ENCODE peak calls at places on chromosome 10, in seven cellular contexts. One of them, this sample, is unnamed.

GRCh38 chr10:58740620-58741369 is 228.1 kb downstream of the BICC1 start:
- DNase-seq in body of pancreas: no peak
- DNase-seq in cardiac muscle cell: no peak
- DNase-seq in pancreas: no peak
- DNase-seq in AG04450: no peak
- DNase-seq in neural progenitor cell: no peak
- DNase-seq in CD8-positive, alpha-beta memory T cell: no peak
- DNase-seq in this sample: no peak

GRCh38 chr10:31952066-31952465 is 23.4 kb upstream of the ARHGAP12 start:
- DNase-seq in AG04450: no peak
- DNase-seq in CD8-positive, alpha-beta memory T cell: no peak
- DNase-seq in pancreas: no peak
- DNase-seq in neural progenitor cell: no peak
- DNase-seq in body of pancreas: no peak
- DNase-seq in cardiac muscle cell: no peak
- DNase-seq in this sample: no peak

GRCh38 chr10:104906112-104906511 is 265.0 kb downstream of the SORCS3 start:
- DNase-seq in AG04450: no peak
- DNase-seq in pancreas: no peak
- DNase-seq in CD8-positive, alpha-beta memory T cell: no peak
- DNase-seq in body of pancreas: no peak
- DNase-seq in neural progenitor cell: no peak
- DNase-seq in cardiac muscle cell: no peak
- DNase-seq in this sample: no peak

GRCh38 chr10:88190540-88191213 is 327.3 kb downstream of the PTEN start:
- DNase-seq in AG04450: no peak
- DNase-seq in body of pancreas: no peak
- DNase-seq in CD8-positive, alpha-beta memory T cell: no peak
- DNase-seq in neural progenitor cell: no peak
- DNase-seq in cardiac muscle cell: no peak
- DNase-seq in pancreas: no peak
- DNase-seq in this sample: no peak

GRCh38 chr10:131703941-131704340 is 196.9 kb upstream of the PPP2R2D start:
- DNase-seq in AG04450: no peak
- DNase-seq in CD8-positive, alpha-beta memory T cell: peak
- DNase-seq in body of pancreas: no peak
- DNase-seq in pancreas: no peak
- DNase-seq in neural progenitor cell: no peak
- DNase-seq in cardiac muscle cell: no peak
- DNase-seq in this sample: no peak

GRCh38 chr10:117980216-117980615 is 66.5 kb downstream of the RAB11FIP2 start:
- DNase-seq in neural progenitor cell: no peak
- DNase-seq in cardiac muscle cell: no peak
- DNase-seq in pancreas: no peak
- DNase-seq in CD8-positive, alpha-beta memory T cell: no peak
- DNase-seq in body of pancreas: no peak
- DNase-seq in AG04450: peak
- DNase-seq in this sample: no peak

GRCh38 chr10:82742478-82742877 is 867.5 kb downstream of the NRG3 start:
- DNase-seq in neural progenitor cell: no peak
- DNase-seq in cardiac muscle cell: no peak
- DNase-seq in AG04450: no peak
- DNase-seq in body of pancreas: no peak
- DNase-seq in CD8-positive, alpha-beta memory T cell: no peak
- DNase-seq in pancreas: no peak
- DNase-seq in this sample: no peak

GRCh38 chr10:77240042-77240619 is 397.5 kb downstream of the KCNMA1 start:
- DNase-seq in AG04450: no peak
- DNase-seq in neural progenitor cell: no peak
- DNase-seq in cardiac muscle cell: no peak
- DNase-seq in CD8-positive, alpha-beta memory T cell: no peak
- DNase-seq in body of pancreas: no peak
- DNase-seq in pancreas: no peak
- DNase-seq in this sample: no peak

GRCh38 chr10:99340650-99341049 is 11.5 kb downstream of the CNNM1 start:
- DNase-seq in AG04450: no peak
- DNase-seq in cardiac muscle cell: no peak
- DNase-seq in pancreas: no peak
- DNase-seq in body of pancreas: no peak
- DNase-seq in neural progenitor cell: no peak
- DNase-seq in CD8-positive, alpha-beta memory T cell: no peak
- DNase-seq in this sample: no peak

GRCh38 chr10:69224862-69225657 is 4.9 kb downstream of the HKDC1 start:
- DNase-seq in CD8-positive, alpha-beta memory T cell: no peak
- DNase-seq in cardiac muscle cell: no peak
- DNase-seq in body of pancreas: no peak
- DNase-seq in pancreas: no peak
- DNase-seq in neural progenitor cell: no peak
- DNase-seq in AG04450: no peak
- DNase-seq in this sample: no peak

GRCh38 chr10:71765907-71766716 is 7.2 kb downstream of the VSIR start:
- DNase-seq in CD8-positive, alpha-beta memory T cell: no peak
- DNase-seq in pancreas: no peak
- DNase-seq in body of pancreas: no peak
- DNase-seq in neural progenitor cell: no peak
- DNase-seq in AG04450: no peak
- DNase-seq in cardiac muscle cell: no peak
- DNase-seq in this sample: no peak

GRCh38 chr10:14573666-14574261 is 200.9 kb downstream of the FAM107B start:
- DNase-seq in AG04450: no peak
- DNase-seq in CD8-positive, alpha-beta memory T cell: no peak
- DNase-seq in cardiac muscle cell: no peak
- DNase-seq in body of pancreas: no peak
- DNase-seq in pancreas: no peak
- DNase-seq in neural progenitor cell: no peak
- DNase-seq in this sample: no peak

GRCh38 chr10:14583252-14583651 is 191.4 kb downstream of the FAM107B start:
- DNase-seq in body of pancreas: no peak
- DNase-seq in cardiac muscle cell: no peak
- DNase-seq in neural progenitor cell: no peak
- DNase-seq in AG04450: no peak
- DNase-seq in CD8-positive, alpha-beta memory T cell: peak
- DNase-seq in pancreas: no peak
- DNase-seq in this sample: peak

GRCh38 chr10:88172159-88172558 is 308.7 kb downstream of the PTEN start:
- DNase-seq in CD8-positive, alpha-beta memory T cell: no peak
- DNase-seq in AG04450: no peak
- DNase-seq in body of pancreas: no peak
- DNase-seq in cardiac muscle cell: no peak
- DNase-seq in neural progenitor cell: no peak
- DNase-seq in pancreas: no peak
- DNase-seq in this sample: no peak

GRCh38 chr10:132002004-132002403 is 20.3 kb upstream of the BNIP3 start:
- DNase-seq in body of pancreas: no peak
- DNase-seq in cardiac muscle cell: no peak
- DNase-seq in AG04450: no peak
- DNase-seq in CD8-positive, alpha-beta memory T cell: no peak
- DNase-seq in neural progenitor cell: no peak
- DNase-seq in pancreas: no peak
- DNase-seq in this sample: no peak

GRCh38 chr10:7667262-7668141 is 736 bp upstream of the ITIH5 start:
- DNase-seq in CD8-positive, alpha-beta memory T cell: no peak
- DNase-seq in AG04450: no peak
- DNase-seq in cardiac muscle cell: peak
- DNase-seq in pancreas: no peak
- DNase-seq in neural progenitor cell: peak
- DNase-seq in body of pancreas: no peak
- DNase-seq in this sample: peak

GRCh38 chr10:59872892-59873463 is 33.4 kb downstream of the CCDC6 start:
- DNase-seq in pancreas: peak
- DNase-seq in neural progenitor cell: no peak
- DNase-seq in cardiac muscle cell: peak
- DNase-seq in AG04450: peak
- DNase-seq in CD8-positive, alpha-beta memory T cell: no peak
- DNase-seq in body of pancreas: peak
- DNase-seq in this sample: peak

GRCh38 chr10:133143200-133143533 is 16.9 kb upstream of the KNDC1 start:
- DNase-seq in body of pancreas: no peak
- DNase-seq in cardiac muscle cell: no peak
- DNase-seq in neural progenitor cell: no peak
- DNase-seq in CD8-positive, alpha-beta memory T cell: no peak
- DNase-seq in AG04450: no peak
- DNase-seq in pancreas: no peak
- DNase-seq in this sample: no peak

GRCh38 chr10:66784796-66785195 is 141.0 kb upstream of the LRRTM3 start:
- DNase-seq in cardiac muscle cell: no peak
- DNase-seq in body of pancreas: no peak
- DNase-seq in AG04450: no peak
- DNase-seq in CD8-positive, alpha-beta memory T cell: no peak
- DNase-seq in neural progenitor cell: no peak
- DNase-seq in pancreas: no peak
- DNase-seq in this sample: no peak

GRCh38 chr10:66833023-66833422 is 92.8 kb upstream of the LRRTM3 start:
- DNase-seq in AG04450: no peak
- DNase-seq in body of pancreas: no peak
- DNase-seq in neural progenitor cell: no peak
- DNase-seq in cardiac muscle cell: no peak
- DNase-seq in CD8-positive, alpha-beta memory T cell: no peak
- DNase-seq in pancreas: no peak
- DNase-seq in this sample: no peak

GRCh38 chr10:6958723-6959122 is 378.6 kb upstream of the PRKCQ start:
- DNase-seq in neural progenitor cell: no peak
- DNase-seq in cardiac muscle cell: no peak
- DNase-seq in CD8-positive, alpha-beta memory T cell: no peak
- DNase-seq in pancreas: no peak
- DNase-seq in body of pancreas: no peak
- DNase-seq in AG04450: no peak
- DNase-seq in this sample: no peak

GRCh38 chr10:81873932-81874816 is 820 bp upstream of the NRG3 start:
- DNase-seq in pancreas: peak
- DNase-seq in AG04450: no peak
- DNase-seq in neural progenitor cell: peak
- DNase-seq in cardiac muscle cell: peak
- DNase-seq in body of pancreas: peak
- DNase-seq in CD8-positive, alpha-beta memory T cell: no peak
- DNase-seq in this sample: no peak

GRCh38 chr10:24132741-24133140 is 76.2 kb upstream of the KIAA1217 start:
- DNase-seq in body of pancreas: no peak
- DNase-seq in CD8-positive, alpha-beta memory T cell: no peak
- DNase-seq in cardiac muscle cell: no peak
- DNase-seq in AG04450: no peak
- DNase-seq in neural progenitor cell: no peak
- DNase-seq in pancreas: no peak
- DNase-seq in this sample: no peak

GRCh38 chr10:42609872-42610271 is 28.5 kb downstream of the ZNF33B start:
- DNase-seq in pancreas: no peak
- DNase-seq in cardiac muscle cell: no peak
- DNase-seq in CD8-positive, alpha-beta memory T cell: no peak
- DNase-seq in body of pancreas: no peak
- DNase-seq in AG04450: no peak
- DNase-seq in neural progenitor cell: no peak
- DNase-seq in this sample: no peak
- H3K27ac ChIP-seq in pancreas: no peak
- H3K27ac ChIP-seq in cardiac muscle cell: no peak
- H3K27ac ChIP-seq in CD8-positive, alpha-beta memory T cell: no peak
- H3K27ac ChIP-seq in body of pancreas: no peak
- H3K27ac ChIP-seq in AG04450: no peak
- H3K27ac ChIP-seq in neural progenitor cell: no peak
- H3K27ac ChIP-seq in this sample: no peak

DNA sequence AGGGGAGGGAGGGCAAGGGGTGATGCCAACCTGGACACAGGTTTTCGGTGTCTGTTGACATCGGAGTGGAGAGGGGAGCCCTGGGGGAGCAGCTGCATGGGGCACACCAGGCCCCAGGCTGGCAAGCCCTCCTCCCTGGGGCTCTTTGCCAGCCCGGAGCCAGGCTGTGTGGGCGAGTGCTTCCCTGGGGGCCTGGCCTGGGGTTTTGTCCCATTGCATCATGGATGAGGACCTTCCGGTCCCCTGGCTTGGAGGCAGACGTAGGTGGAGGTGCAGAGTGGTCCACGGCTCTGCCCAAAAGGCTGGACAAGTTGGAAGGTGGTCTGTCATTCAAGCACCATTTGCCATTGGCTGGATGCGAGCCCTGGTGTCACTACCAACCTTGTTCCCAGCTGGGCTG is 34.8 kb downstream of the ZMIZ1 start:
- DNase-seq in body of pancreas: no peak
- DNase-seq in cardiac muscle cell: no peak
- DNase-seq in CD8-positive, alpha-beta memory T cell: no peak
- DNase-seq in neural progenitor cell: no peak
- DNase-seq in AG04450: no peak
- DNase-seq in pancreas: no peak
- DNase-seq in this sample: no peak
- H3K27ac ChIP-seq in body of pancreas: peak
- H3K27ac ChIP-seq in cardiac muscle cell: peak
- H3K27ac ChIP-seq in CD8-positive, alpha-beta memory T cell: no peak
- H3K27ac ChIP-seq in neural progenitor cell: no peak
- H3K27ac ChIP-seq in AG04450: no peak
- H3K27ac ChIP-seq in pancreas: peak
- H3K27ac ChIP-seq in this sample: no peak

DNA sequence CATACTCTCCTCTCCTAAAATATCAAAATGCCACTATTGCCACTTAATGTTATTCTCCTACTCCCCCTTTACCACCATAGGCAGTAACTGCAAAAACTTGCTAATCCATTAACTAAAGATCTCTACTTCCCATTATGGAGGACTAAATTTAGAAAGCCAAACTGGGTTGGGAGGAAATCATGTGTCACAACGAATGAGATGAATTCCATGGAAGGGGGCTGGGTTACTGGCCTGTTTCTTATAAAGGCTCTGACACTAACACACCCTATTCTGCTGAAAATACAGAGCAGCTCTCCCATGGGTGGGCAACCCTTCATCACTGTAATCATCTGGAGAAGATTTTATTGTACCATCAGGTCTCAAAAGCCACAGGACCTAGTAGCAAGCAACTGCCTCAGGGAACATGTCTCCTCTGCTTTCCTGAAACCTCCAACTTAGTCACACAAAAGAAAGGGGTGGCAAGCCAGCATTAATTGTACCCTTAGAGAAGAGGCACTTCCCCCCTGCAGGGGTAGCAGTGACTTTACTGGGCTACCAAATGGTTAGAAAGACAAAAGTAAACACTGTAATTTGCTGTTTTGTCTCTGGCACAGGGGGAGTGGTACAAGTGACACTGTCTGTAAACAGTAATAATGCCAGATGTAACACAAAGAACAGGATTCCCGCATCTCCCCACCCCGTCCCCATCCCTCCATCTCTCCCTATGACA is 81.7 kb downstream of the ARMH3 start:
- DNase-seq in cardiac muscle cell: peak
- DNase-seq in body of pancreas: no peak
- DNase-seq in neural progenitor cell: peak
- DNase-seq in AG04450: no peak
- DNase-seq in pancreas: no peak
- DNase-seq in CD8-positive, alpha-beta memory T cell: no peak
- DNase-seq in this sample: no peak
- H3K27ac ChIP-seq in cardiac muscle cell: peak
- H3K27ac ChIP-seq in body of pancreas: no peak
- H3K27ac ChIP-seq in neural progenitor cell: peak
- H3K27ac ChIP-seq in AG04450: no peak
- H3K27ac ChIP-seq in pancreas: no peak
- H3K27ac ChIP-seq in CD8-positive, alpha-beta memory T cell: no peak
- H3K27ac ChIP-seq in this sample: peak

DNA sequence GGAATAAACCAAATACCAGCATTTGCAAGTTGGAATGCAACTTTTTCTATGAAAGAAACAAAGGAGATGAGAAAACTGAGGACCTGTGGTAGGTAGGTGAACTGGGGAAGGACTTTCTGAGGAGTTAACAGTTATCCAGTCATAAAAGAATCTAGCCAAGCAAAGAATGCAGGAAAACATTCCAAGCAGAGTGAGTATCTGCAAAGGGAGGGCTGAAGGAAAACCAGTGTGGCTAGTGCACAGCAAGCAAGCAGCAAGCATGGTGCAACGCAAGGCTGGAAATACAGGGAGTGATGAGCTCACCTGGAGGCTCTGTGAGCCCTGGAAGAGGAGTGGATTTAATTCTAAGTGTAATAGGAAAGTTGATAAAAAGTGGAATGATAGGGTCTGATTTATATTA is 44.0 kb downstream of the RTKN2 start:
- DNase-seq in body of pancreas: peak
- DNase-seq in CD8-positive, alpha-beta memory T cell: no peak
- DNase-seq in pancreas: no peak
- DNase-seq in cardiac muscle cell: no peak
- DNase-seq in neural progenitor cell: no peak
- DNase-seq in AG04450: no peak
- DNase-seq in this sample: no peak
- H3K27ac ChIP-seq in body of pancreas: no peak
- H3K27ac ChIP-seq in CD8-positive, alpha-beta memory T cell: no peak
- H3K27ac ChIP-seq in pancreas: no peak
- H3K27ac ChIP-seq in cardiac muscle cell: no peak
- H3K27ac ChIP-seq in neural progenitor cell: no peak
- H3K27ac ChIP-seq in AG04450: no peak
- H3K27ac ChIP-seq in this sample: no peak